ENCODE peak calls at places on chromosomes 4 and X, in five cellular contexts. G is brain microvascular endothelial cell, V is ascending aorta, M is upper lobe of right lung, Y is IMR-90. I is an unnamed sample.

GRCh38 chr4:1960170-1960825 is 48.5 kb downstream of the NELFA start:
- DNase-seq in G (peak), V (no peak), M (no peak), Y (peak), I (no peak)

GRCh38 chr4:16199132-16199531 is 27.1 kb downstream of the TAPT1 start:
- DNase-seq in G (no peak), V (no peak), M (no peak), Y (peak), I (no peak)

GRCh38 chrX:143437439-143437838 is 79.8 kb downstream of the SPANXN3 start:
- DNase-seq in G (no peak), V (no peak), M (no peak), Y (no peak), I (no peak)

GRCh38 chr4:108072300-108072699 is 82.6 kb downstream of the HADH start:
- DNase-seq in G (no peak), V (no peak), M (no peak), Y (no peak), I (no peak)

GRCh38 chrX:38805294-38806053 is 4.2 kb downstream of the MID1IP1 start:
- DNase-seq in G (no peak), V (peak), M (peak), Y (peak), I (peak)

GRCh38 chr4:81688085-81688484 is 216.4 kb upstream of the RASGEF1B start:
- DNase-seq in G (peak), V (no peak), M (no peak), Y (no peak), I (no peak)

GRCh38 chr4:138977525-138977924 is 38.1 kb upstream of the NOCT start:
- DNase-seq in G (no peak), V (no peak), M (no peak), Y (no peak), I (peak)

GRCh38 chr4:1410491-1411325 is 4.5 kb upstream of the NKX1-1 start:
- DNase-seq in G (peak), V (no peak), M (peak), Y (peak), I (peak)

GRCh38 chr4:87251104-87251503 is 30.7 kb upstream of the KLHL8 start:
- DNase-seq in G (no peak), V (no peak), M (no peak), Y (no peak), I (no peak)

GRCh38 chr4:93791570-93792195 is 36.9 kb upstream of the ATOH1 start:
- DNase-seq in G (peak), V (no peak), M (no peak), Y (peak), I (peak)

GRCh38 chr4:124948976-124949597 is 236.6 kb upstream of the ANKRD50 start:
- DNase-seq in G (peak), V (no peak), M (no peak), Y (peak), I (no peak)

GRCh38 chrX:24017674-24018073 is 9.3 kb downstream of the KLHL15 start:
- DNase-seq in G (no peak), V (no peak), M (no peak), Y (no peak), I (no peak)

GRCh38 chr4:88341227-88342192 is 37.1 kb upstream of the HERC6 start:
- DNase-seq in G (peak), V (no peak), M (no peak), Y (peak), I (no peak)

GRCh38 chr4:165440415-165440882 is 61.6 kb downstream of the CPE start:
- DNase-seq in G (peak), V (no peak), M (no peak), Y (peak), I (peak)

GRCh38 chr4:6909970-6910339 is 329 bp downstream of the TBC1D14 start:
- DNase-seq in G (no peak), V (no peak), M (peak), Y (no peak), I (peak)

GRCh38 chr4:33067221-33067620 is 2347.1 kb downstream of the PCDH7 start:
- DNase-seq in G (no peak), V (no peak), M (no peak), Y (peak), I (no peak)

GRCh38 chrX:41027388-41027787 is 57.9 kb upstream of the USP9X start:
- DNase-seq in G (peak), V (no peak), M (no peak), Y (peak), I (no peak)

GRCh38 chr4:153513596-153513995 is 47.4 kb downstream of the TMEM131L start:
- DNase-seq in G (no peak), V (no peak), M (no peak), Y (peak), I (no peak)

GRCh38 chr4:123325241-123325681 is 71.3 kb upstream of the SPRY1 start:
- DNase-seq in G (no peak), V (no peak), M (no peak), Y (no peak), I (peak)

GRCh38 chrX:20253232-20253543 is 13.5 kb downstream of the RPS6KA3 start:
- DNase-seq in G (no peak), V (no peak), M (no peak), Y (no peak), I (no peak)

GRCh38 chr4:2318885-2319284 is 57.0 kb upstream of the MXD4 start:
- DNase-seq in G (no peak), V (no peak), M (no peak), Y (no peak), I (no peak)

DNA sequence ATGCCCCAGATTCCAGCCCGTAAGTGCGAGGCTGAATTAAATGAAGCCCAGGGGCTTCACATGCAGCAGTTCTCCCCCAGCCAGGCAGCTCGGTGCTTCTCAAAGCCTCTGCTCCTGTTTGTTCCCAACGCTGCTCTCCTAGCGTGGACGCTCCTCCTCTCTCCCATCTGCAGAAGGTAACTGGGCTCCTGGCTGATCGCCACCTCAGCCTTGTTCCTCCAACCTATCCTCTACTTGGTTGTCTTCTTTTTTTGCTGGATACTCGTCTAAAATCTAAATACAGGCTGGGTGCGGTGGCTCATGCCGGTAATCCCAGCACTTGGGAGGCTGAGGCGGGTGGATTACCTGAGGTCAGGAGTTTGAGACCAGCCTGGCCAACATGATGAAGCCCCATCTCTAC is 70.3 kb downstream of the NSUN7 start:
- DNase-seq in G (no peak), V (no peak), M (no peak), Y (no peak), I (no peak)
- H3K4me3 ChIP-seq in G (no peak), V (no peak), M (no peak), Y (no peak), I (no peak)

GRCh38 chr4:155911905-155912304 is 8.4 kb downstream of the TDO2 start:
- DNase-seq in G (no peak), V (no peak), M (no peak), Y (peak), I (no peak)

GRCh38 chr4:155909615-155910226 is 6.2 kb downstream of the TDO2 start:
- DNase-seq in G (no peak), V (no peak), M (no peak), Y (no peak), I (no peak)

GRCh38 chr4:155903453-155903852 is at the start of gene TDO2:
- DNase-seq in G (no peak), V (no peak), M (no peak), Y (no peak), I (no peak)

GRCh38 chr4:155908187-155909139 is 5.0 kb downstream of the TDO2 start:
- DNase-seq in G (no peak), V (no peak), M (no peak), Y (no peak), I (no peak)

DNA sequence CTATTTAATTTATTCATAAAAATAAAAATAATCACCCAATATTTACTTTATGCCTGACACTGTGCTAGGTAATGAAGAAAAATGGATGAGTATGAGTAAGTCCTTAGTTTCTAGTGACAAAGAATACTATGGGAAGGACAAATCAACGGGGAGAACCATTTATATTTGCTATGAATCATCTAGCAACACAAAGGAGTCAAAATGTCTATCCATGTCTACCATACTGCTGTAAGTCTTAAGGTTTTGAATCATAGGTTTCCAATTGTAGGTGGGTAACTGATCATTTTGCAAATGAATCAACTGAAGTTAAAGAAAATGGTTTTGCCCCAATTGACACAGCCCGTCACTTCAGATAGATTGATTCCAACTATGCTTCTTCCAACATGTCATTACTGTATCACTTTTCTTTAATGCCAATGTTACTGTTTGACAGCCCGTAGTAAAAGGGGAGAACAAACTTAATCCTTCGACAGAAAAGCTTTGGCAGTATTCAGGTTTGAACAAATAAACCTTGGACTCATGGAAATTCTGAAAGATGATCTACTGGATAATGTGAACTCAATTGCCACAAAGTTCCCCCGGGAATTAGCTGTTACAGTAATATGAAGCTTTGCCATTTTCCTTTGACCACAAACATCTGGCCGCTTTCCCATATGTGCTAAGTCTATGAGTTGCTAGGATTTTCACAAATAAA is 3.2 kb downstream of the TDO2 start:
- DNase-seq in G (peak), V (peak), M (no peak), Y (peak), I (no peak)
- H3K4me3 ChIP-seq in G (no peak), V (no peak), M (no peak), Y (no peak), I (no peak)

DNA sequence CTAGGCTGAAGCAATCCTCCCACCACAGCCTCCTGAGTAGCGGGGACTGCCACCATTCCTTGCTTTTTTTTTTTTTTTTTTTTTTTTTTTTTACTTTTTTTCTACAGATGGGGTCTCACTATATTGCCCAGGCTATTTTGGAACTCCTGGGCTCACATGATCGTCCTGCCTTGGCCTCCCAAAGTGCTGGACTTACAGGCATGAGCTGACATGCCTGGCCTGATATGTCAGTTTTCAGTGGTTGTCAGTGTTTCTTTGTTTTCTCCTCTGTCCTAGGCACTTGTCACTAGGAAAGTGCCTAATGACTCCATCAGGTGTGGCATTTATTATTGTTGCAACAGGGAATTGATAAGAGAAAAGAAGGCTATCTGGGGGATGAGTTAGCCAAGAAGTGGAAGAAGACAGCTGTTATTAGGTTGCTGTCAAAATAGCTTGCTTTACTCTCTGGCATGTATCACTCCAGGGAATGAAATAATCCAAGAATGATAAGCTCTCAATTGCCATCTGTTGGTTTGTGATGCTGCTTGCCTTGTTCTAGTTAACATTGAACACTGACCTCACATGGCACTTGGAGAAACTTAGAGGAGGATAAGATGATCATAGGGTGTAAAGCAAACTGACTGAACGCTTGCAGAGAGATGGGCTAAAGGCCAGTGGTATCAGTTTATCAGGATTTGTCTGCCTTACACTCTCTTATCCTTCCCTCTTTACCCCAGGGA is 41.8 kb downstream of the TMEM164 start:
- DNase-seq in G (no peak), V (no peak), M (no peak), Y (no peak), I (no peak)
- H3K4me3 ChIP-seq in G (no peak), V (no peak), M (no peak), Y (no peak), I (no peak)

DNA sequence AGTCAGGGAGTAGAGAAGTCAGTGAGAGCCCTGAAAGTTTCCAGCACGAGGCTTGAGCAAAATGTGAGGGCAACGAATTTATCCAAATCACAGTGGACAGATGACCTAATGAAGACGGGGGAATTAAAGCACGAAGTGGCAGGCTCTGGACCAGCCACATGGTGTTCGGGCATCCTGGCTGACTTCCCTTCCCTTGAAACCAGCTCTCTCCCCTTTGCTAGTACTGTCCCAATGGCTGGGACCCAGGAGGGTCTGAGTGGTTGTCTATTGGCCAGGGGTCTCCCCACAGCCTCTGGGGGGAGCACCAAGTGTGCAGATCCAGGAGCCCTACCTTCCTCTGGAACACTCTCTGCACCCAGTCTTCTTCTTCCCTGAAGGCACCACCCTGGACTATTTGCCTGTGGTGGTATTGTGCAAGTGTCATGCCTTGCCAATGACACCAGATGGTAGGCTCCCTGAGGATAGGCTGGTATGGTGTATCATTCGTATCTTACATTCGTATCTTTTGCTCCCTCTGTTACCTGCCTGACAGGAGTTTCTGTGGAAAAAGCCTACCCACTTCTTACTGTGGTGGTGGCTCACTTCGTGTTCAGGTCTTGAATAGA is 2.1 kb downstream of the APLN start:
- DNase-seq in G (no peak), V (peak), M (no peak), Y (no peak), I (no peak)
- H3K4me3 ChIP-seq in G (no peak), V (no peak), M (no peak), Y (no peak), I (no peak)

I was measured in endodermal cell.